ENCODE peak calls at places on chromosomes 11 and 22, in six cellular contexts. One of them, this sample, is unnamed.

GRCh38 chr11:28343304-28344233 is 235.4 kb downstream of the METTL15 start:
- DNase-seq in stimulated activated CD8-positive, alpha-beta memory T cell treated with anti-CD3 and anti-CD28 coated beads, Interleukin-12 subunit alpha, Interleukin-12 subunit beta, amount 100 ng/mL, for 4 hours: no peak
- DNase-seq in fibroblast of pulmonary artery: peak; percentile 85
- DNase-seq in A549: peak; percentile 24
- DNase-seq in stimulated activated naive CD4-positive, alpha-beta T cell: no peak
- DNase-seq in WERI-Rb-1: no peak
- DNase-seq in this sample: peak; percentile 80

GRCh38 chr22:25774575-25775026 is 32.6 kb downstream of the MYO18B start:
- DNase-seq in stimulated activated CD8-positive, alpha-beta memory T cell treated with anti-CD3 and anti-CD28 coated beads, Interleukin-12 subunit alpha, Interleukin-12 subunit beta, amount 100 ng/mL, for 4 hours: no peak
- DNase-seq in fibroblast of pulmonary artery: no peak
- DNase-seq in A549: no peak
- DNase-seq in stimulated activated naive CD4-positive, alpha-beta T cell: no peak
- DNase-seq in WERI-Rb-1: peak; percentile 65
- DNase-seq in this sample: no peak

GRCh38 chr11:65053826-65054503 is 4.4 kb downstream of the NAALADL1 start:
- DNase-seq in stimulated activated CD8-positive, alpha-beta memory T cell treated with anti-CD3 and anti-CD28 coated beads, Interleukin-12 subunit alpha, Interleukin-12 subunit beta, amount 100 ng/mL, for 4 hours: no peak
- DNase-seq in fibroblast of pulmonary artery: no peak
- DNase-seq in A549: no peak
- DNase-seq in stimulated activated naive CD4-positive, alpha-beta T cell: peak; percentile 46
- DNase-seq in WERI-Rb-1: no peak
- DNase-seq in this sample: no peak

GRCh38 chr11:15113381-15113780 is 1.3 kb upstream of the INSC start:
- DNase-seq in stimulated activated CD8-positive, alpha-beta memory T cell treated with anti-CD3 and anti-CD28 coated beads, Interleukin-12 subunit alpha, Interleukin-12 subunit beta, amount 100 ng/mL, for 4 hours: no peak
- DNase-seq in fibroblast of pulmonary artery: no peak
- DNase-seq in A549: no peak
- DNase-seq in stimulated activated naive CD4-positive, alpha-beta T cell: no peak
- DNase-seq in WERI-Rb-1: no peak
- DNase-seq in this sample: no peak

GRCh38 chr11:131246589-131247164 is 123.7 kb upstream of the NTM start:
- DNase-seq in stimulated activated CD8-positive, alpha-beta memory T cell treated with anti-CD3 and anti-CD28 coated beads, Interleukin-12 subunit alpha, Interleukin-12 subunit beta, amount 100 ng/mL, for 4 hours: no peak
- DNase-seq in fibroblast of pulmonary artery: no peak
- DNase-seq in A549: no peak
- DNase-seq in stimulated activated naive CD4-positive, alpha-beta T cell: no peak
- DNase-seq in WERI-Rb-1: peak; percentile 83
- DNase-seq in this sample: no peak

GRCh38 chr11:64856382-64857227 is 12.2 kb upstream of the CDC42BPG start:
- DNase-seq in stimulated activated CD8-positive, alpha-beta memory T cell treated with anti-CD3 and anti-CD28 coated beads, Interleukin-12 subunit alpha, Interleukin-12 subunit beta, amount 100 ng/mL, for 4 hours: no peak
- DNase-seq in fibroblast of pulmonary artery: peak; percentile 75
- DNase-seq in A549: peak; percentile 81
- DNase-seq in stimulated activated naive CD4-positive, alpha-beta T cell: no peak
- DNase-seq in WERI-Rb-1: no peak
- DNase-seq in this sample: peak; percentile 69

GRCh38 chr11:100680070-100680469 is 7.0 kb upstream of the ARHGAP42 start:
- DNase-seq in stimulated activated CD8-positive, alpha-beta memory T cell treated with anti-CD3 and anti-CD28 coated beads, Interleukin-12 subunit alpha, Interleukin-12 subunit beta, amount 100 ng/mL, for 4 hours: no peak
- DNase-seq in fibroblast of pulmonary artery: no peak
- DNase-seq in A549: no peak
- DNase-seq in stimulated activated naive CD4-positive, alpha-beta T cell: no peak
- DNase-seq in WERI-Rb-1: peak; percentile 45
- DNase-seq in this sample: no peak

GRCh38 chr22:38700271-38700788 is 413 bp downstream of the JOSD1 start:
- DNase-seq in stimulated activated CD8-positive, alpha-beta memory T cell treated with anti-CD3 and anti-CD28 coated beads, Interleukin-12 subunit alpha, Interleukin-12 subunit beta, amount 100 ng/mL, for 4 hours: no peak
- DNase-seq in fibroblast of pulmonary artery: peak; percentile 67
- DNase-seq in A549: no peak
- DNase-seq in stimulated activated naive CD4-positive, alpha-beta T cell: peak; percentile 71
- DNase-seq in WERI-Rb-1: no peak
- DNase-seq in this sample: no peak

GRCh38 chr11:102115557-102115956 is 5.3 kb downstream of the YAP1 start:
- DNase-seq in stimulated activated CD8-positive, alpha-beta memory T cell treated with anti-CD3 and anti-CD28 coated beads, Interleukin-12 subunit alpha, Interleukin-12 subunit beta, amount 100 ng/mL, for 4 hours: no peak
- DNase-seq in fibroblast of pulmonary artery: peak; percentile 53
- DNase-seq in A549: peak; percentile 56
- DNase-seq in stimulated activated naive CD4-positive, alpha-beta T cell: no peak
- DNase-seq in WERI-Rb-1: no peak
- DNase-seq in this sample: peak; percentile 65

GRCh38 chr11:119790476-119790875 is 61.5 kb upstream of the NECTIN1 start:
- DNase-seq in stimulated activated CD8-positive, alpha-beta memory T cell treated with anti-CD3 and anti-CD28 coated beads, Interleukin-12 subunit alpha, Interleukin-12 subunit beta, amount 100 ng/mL, for 4 hours: no peak
- DNase-seq in fibroblast of pulmonary artery: no peak
- DNase-seq in A549: no peak
- DNase-seq in stimulated activated naive CD4-positive, alpha-beta T cell: no peak
- DNase-seq in WERI-Rb-1: no peak
- DNase-seq in this sample: no peak

GRCh38 chr11:131923309-131923708 is 552.9 kb downstream of the NTM start:
- DNase-seq in stimulated activated CD8-positive, alpha-beta memory T cell treated with anti-CD3 and anti-CD28 coated beads, Interleukin-12 subunit alpha, Interleukin-12 subunit beta, amount 100 ng/mL, for 4 hours: no peak
- DNase-seq in fibroblast of pulmonary artery: no peak
- DNase-seq in A549: no peak
- DNase-seq in stimulated activated naive CD4-positive, alpha-beta T cell: no peak
- DNase-seq in WERI-Rb-1: no peak
- DNase-seq in this sample: peak; percentile 25

GRCh38 chr11:45182902-45183301 is 36.5 kb downstream of the PRDM11 start:
- DNase-seq in stimulated activated CD8-positive, alpha-beta memory T cell treated with anti-CD3 and anti-CD28 coated beads, Interleukin-12 subunit alpha, Interleukin-12 subunit beta, amount 100 ng/mL, for 4 hours: no peak
- DNase-seq in fibroblast of pulmonary artery: peak; percentile 54
- DNase-seq in A549: peak; percentile 60
- DNase-seq in stimulated activated naive CD4-positive, alpha-beta T cell: no peak
- DNase-seq in WERI-Rb-1: peak; percentile 43
- DNase-seq in this sample: peak; percentile 20

This sample was measured in brain microvascular endothelial cell.